ENCODE peak calls at places on chromosomes 6 and 20, in nine cellular contexts. N is tibial artery; Q is SK-N-SH; W is RWPE1; G is CD8-positive, alpha-beta T cell; L is lower lobe of right lung; Y is EL; E is HT1080; T is ovary. R is an unnamed sample.

GRCh38 chr20:10178091-10178490 is 40.5 kb upstream of the SNAP25 start:
- DNase-seq in N (no peak), Q (no peak), W (no peak), G (no peak), L (no peak), Y (no peak), E (no peak), T (no peak), R (no peak)

GRCh38 chr6:136950436-136950835 is 28.3 kb downstream of the SLC35D3 start:
- DNase-seq in N (no peak), Q (no peak), W (no peak), G (no peak), L (no peak), Y (no peak), E (no peak), T (no peak), R (no peak)

GRCh38 chr6:12595161-12595792 is 121.3 kb upstream of the PHACTR1 start:
- DNase-seq in N (peak), Q (no peak), W (no peak), G (no peak), L (no peak), Y (peak), E (no peak), T (no peak), R (no peak)

GRCh38 chr6:141033101-141033500 is 1099.6 kb upstream of the GJE1 start:
- DNase-seq in N (no peak), Q (no peak), W (peak), G (no peak), L (no peak), Y (peak), E (peak), T (no peak), R (no peak)

GRCh38 chr6:34066284-34066571 is 79.7 kb downstream of the GRM4 start:
- DNase-seq in N (no peak), Q (no peak), W (no peak), G (no peak), L (no peak), Y (no peak), E (no peak), T (no peak), R (no peak)

GRCh38 chr6:73121421-73121993 is 103.8 kb downstream of the KHDC1L start:
- DNase-seq in N (no peak), Q (no peak), W (peak), G (no peak), L (no peak), Y (peak), E (peak), T (no peak), R (no peak)

GRCh38 chr6:1081566-1081965 is 230.3 kb upstream of the FOXQ1 start:
- DNase-seq in N (no peak), Q (no peak), W (no peak), G (no peak), L (no peak), Y (peak), E (no peak), T (no peak), R (no peak)

GRCh38 chr20:198225-198624 is 8.7 kb upstream of the DEFB128 start:
- DNase-seq in N (no peak), Q (no peak), W (no peak), G (no peak), L (no peak), Y (no peak), E (no peak), T (no peak), R (no peak)

GRCh38 chr6:111057074-111057752 is 30.1 kb upstream of the SLC16A10 start:
- DNase-seq in N (no peak), Q (peak), W (peak), G (no peak), L (no peak), Y (peak), E (peak), T (no peak), R (no peak)

GRCh38 chr6:82268301-82268846 is 20.8 kb upstream of the IBTK start:
- DNase-seq in N (no peak), Q (no peak), W (no peak), G (no peak), L (no peak), Y (peak), E (peak), T (no peak), R (no peak)

GRCh38 chr20:3846740-3847418 is at the start of gene MAVS:
- DNase-seq in N (peak), Q (peak), W (peak), G (peak), L (peak), Y (peak), E (peak), T (peak), R (peak)

GRCh38 chr20:47489448-47489872 is 12.2 kb upstream of the NCOA3 start:
- DNase-seq in N (peak), Q (no peak), W (no peak), G (no peak), L (peak), Y (no peak), E (no peak), T (no peak), R (peak)

GRCh38 chr20:63775096-63775978 is 35.8 kb downstream of the SLC2A4RG start:
- DNase-seq in N (no peak), Q (peak), W (no peak), G (peak), L (no peak), Y (peak), E (no peak), T (peak), R (peak)

GRCh38 chr20:17536944-17537444 is 5.8 kb upstream of the BFSP1 start:
- DNase-seq in N (peak), Q (peak), W (peak), G (peak), L (peak), Y (peak), E (peak), T (peak), R (no peak)